ENCODE peak calls at places on chromosomes 4 and X, in four cellular contexts. Y is left cardiac atrium, M is Caki2, S is kidney glomerular epithelial cell. W is an unnamed sample.

GRCh38 chrX:46961574-46962279 is 49.5 kb downstream of the JADE3 start:
- DNase-seq in Y (no peak), M (no peak), S (no peak), W (no peak)

GRCh38 chr4:96652158-96652557 is 812.3 kb downstream of the PDHA2 start:
- DNase-seq in Y (no peak), M (no peak), S (no peak), W (no peak)

GRCh38 chr4:16916719-16917337 is 18.4 kb upstream of the LDB2 start:
- DNase-seq in Y (no peak), M (peak; percentile 38), S (no peak), W (peak; percentile 76)

GRCh38 chrX:65667157-65667502 is 324 bp upstream of the MSN start:
- DNase-seq in Y (no peak), M (no peak), S (no peak), W (no peak)

GRCh38 chrX:153687121-153688039 is at the start of gene SLC6A8:
- DNase-seq in Y (peak; percentile 80), M (peak; percentile 21), S (no peak), W (peak; percentile 60)

GRCh38 chrX:84865113-84865512 is 138.6 kb upstream of the APOOL start:
- DNase-seq in Y (no peak), M (no peak), S (no peak), W (no peak)

GRCh38 chr4:5635826-5636196 is 72.5 kb downstream of the EVC2 start:
- DNase-seq in Y (no peak), M (no peak), S (no peak), W (no peak)

GRCh38 chrX:54444752-54445151 is 4.5 kb downstream of the TSR2 start:
- DNase-seq in Y (no peak), M (no peak), S (no peak), W (no peak)

GRCh38 chr4:20354120-20354519 is 102.4 kb downstream of the SLIT2 start:
- DNase-seq in Y (no peak), M (peak; percentile 35), S (no peak), W (no peak)

GRCh38 chr4:69760455-69760854 is at the start of gene SULT1B1:
- DNase-seq in Y (no peak), M (no peak), S (no peak), W (no peak)

GRCh38 chr4:184824776-184825393 is 883 bp downstream of the ACSL1 start:
- DNase-seq in Y (peak; percentile 34), M (peak; percentile 32), S (no peak), W (no peak)

GRCh38 chrX:45077748-45078424 is 122.8 kb downstream of the DIPK2B start:
- DNase-seq in Y (no peak), M (no peak), S (no peak), W (no peak)

GRCh38 chrX:30935985-30936384 is 46.9 kb upstream of the TAB3 start:
- DNase-seq in Y (no peak), M (peak; percentile 6), S (no peak), W (peak; percentile 21)

GRCh38 chrX:123964155-123964554 is 2.6 kb downstream of the STAG2 start:
- DNase-seq in Y (no peak), M (no peak), S (no peak), W (no peak)

GRCh38 chr4:89137231-89137630 is 25.9 kb downstream of the TIGD2 start:
- DNase-seq in Y (no peak), M (no peak), S (no peak), W (no peak)

GRCh38 chr4:176833416-176833815 is 40.7 kb upstream of the VEGFC start:
- DNase-seq in Y (no peak), M (no peak), S (no peak), W (no peak)

GRCh38 chr4:139943277-139943676 is 210.7 kb downstream of the MAML3 start:
- DNase-seq in Y (no peak), M (no peak), S (no peak), W (no peak)

GRCh38 chrX:109995155-109995554 is 7.8 kb upstream of the TMEM164 start:
- DNase-seq in Y (no peak), M (no peak), S (no peak), W (no peak)

GRCh38 chrX:84873176-84873575 is 130.5 kb upstream of the APOOL start:
- DNase-seq in Y (no peak), M (no peak), S (no peak), W (no peak)

GRCh38 chr4:186727149-186727976 is 3.7 kb upstream of the FAT1 start:
- DNase-seq in Y (no peak), M (peak; percentile 46), S (peak; percentile 62), W (no peak)

GRCh38 chr4:101400096-101400495 is 52.8 kb upstream of the PPP3CA start:
- DNase-seq in Y (no peak), M (no peak), S (peak; percentile 62), W (no peak)

GRCh38 chr4:10212400-10212799 is 95.8 kb upstream of the WDR1 start:
- DNase-seq in Y (no peak), M (no peak), S (no peak), W (no peak)

GRCh38 chrX:128816919-128817318 is 706.4 kb downstream of the SMARCA1 start:
- DNase-seq in Y (no peak), M (no peak), S (no peak), W (peak; percentile 8)

GRCh38 chr4:111689731-111690130 is 455.5 kb upstream of the FAM241A start:
- DNase-seq in Y (no peak), M (no peak), S (no peak), W (no peak)

GRCh38 chr4:107589269-107589668 is 130.8 kb downstream of the PAPSS1 start:
- DNase-seq in Y (no peak), M (no peak), S (no peak), W (no peak)

GRCh38 chrX:84717344-84717743 is 215.1 kb upstream of the HDX start:
- DNase-seq in Y (no peak), M (no peak), S (no peak), W (no peak)

GRCh38 chr4:146507607-146508006 is 14.1 kb downstream of the SLC10A7 start:
- DNase-seq in Y (no peak), M (no peak), S (no peak), W (no peak)

GRCh38 chr4:6580353-6580752 is 5.4 kb downstream of the MAN2B2 start:
- DNase-seq in Y (no peak), M (no peak), S (no peak), W (no peak)

W was measured in endothelial cell.